ENCODE peak calls at places on chromosomes 11 and 22, in nine cellular contexts. One of them, this sample, is unnamed. For H3K4me1, the result is how much of the 10 kb centered on the place peaks cover.

GRCh38 chr22:37906364-37907008 is 389 bp downstream of the MICALL1 start:
- DNase-seq in esophagus muscularis mucosa: no peak
- DNase-seq in Peyer's patch: peak
- DNase-seq in IMR-90: no peak
- DNase-seq in tibial nerve: no peak
- DNase-seq in HepG2: no peak
- DNase-seq in adrenal gland: no peak
- DNase-seq in ovary: peak
- DNase-seq in breast epithelium: no peak
- DNase-seq in this sample: no peak

GRCh38 chr11:36363361-36364272 is 67.5 kb downstream of the PRR5L start:
- DNase-seq in esophagus muscularis mucosa: peak
- DNase-seq in Peyer's patch: peak
- DNase-seq in IMR-90: no peak
- DNase-seq in tibial nerve: no peak
- DNase-seq in HepG2: no peak
- DNase-seq in adrenal gland: no peak
- DNase-seq in ovary: no peak
- DNase-seq in breast epithelium: no peak
- DNase-seq in this sample: no peak

GRCh38 chr11:4610258-4610935 is 2.4 kb upstream of the TRIM68 start:
- DNase-seq in esophagus muscularis mucosa: no peak
- DNase-seq in Peyer's patch: no peak
- DNase-seq in IMR-90: peak
- DNase-seq in tibial nerve: no peak
- DNase-seq in HepG2: no peak
- DNase-seq in adrenal gland: no peak
- DNase-seq in ovary: no peak
- DNase-seq in breast epithelium: no peak
- DNase-seq in this sample: no peak

GRCh38 chr11:130874396-130874795 is 41.9 kb downstream of the SNX19 start:
- DNase-seq in esophagus muscularis mucosa: no peak
- DNase-seq in Peyer's patch: no peak
- DNase-seq in IMR-90: peak
- DNase-seq in tibial nerve: no peak
- DNase-seq in HepG2: no peak
- DNase-seq in adrenal gland: no peak
- DNase-seq in ovary: no peak
- DNase-seq in breast epithelium: no peak
- DNase-seq in this sample: no peak

GRCh38 chr11:11857769-11858168 is 16.0 kb downstream of the USP47 start:
- DNase-seq in esophagus muscularis mucosa: no peak
- DNase-seq in Peyer's patch: no peak
- DNase-seq in IMR-90: no peak
- DNase-seq in tibial nerve: no peak
- DNase-seq in HepG2: peak
- DNase-seq in adrenal gland: no peak
- DNase-seq in ovary: no peak
- DNase-seq in breast epithelium: no peak
- DNase-seq in this sample: no peak

GRCh38 chr11:36425593-36426206 is 84.4 kb downstream of the TRAF6 start:
- DNase-seq in esophagus muscularis mucosa: no peak
- DNase-seq in Peyer's patch: no peak
- DNase-seq in IMR-90: peak
- DNase-seq in tibial nerve: no peak
- DNase-seq in HepG2: no peak
- DNase-seq in adrenal gland: no peak
- DNase-seq in ovary: no peak
- DNase-seq in breast epithelium: no peak
- DNase-seq in this sample: no peak

GRCh38 chr11:103867481-103867880 is 169.0 kb upstream of the DDI1 start:
- DNase-seq in esophagus muscularis mucosa: no peak
- DNase-seq in Peyer's patch: no peak
- DNase-seq in IMR-90: no peak
- DNase-seq in tibial nerve: no peak
- DNase-seq in HepG2: no peak
- DNase-seq in adrenal gland: no peak
- DNase-seq in ovary: no peak
- DNase-seq in breast epithelium: no peak
- DNase-seq in this sample: no peak

GRCh38 chr11:15212876-15213275 is 98.2 kb downstream of the INSC start:
- DNase-seq in esophagus muscularis mucosa: no peak
- DNase-seq in Peyer's patch: no peak
- DNase-seq in IMR-90: no peak
- DNase-seq in tibial nerve: no peak
- DNase-seq in HepG2: no peak
- DNase-seq in adrenal gland: no peak
- DNase-seq in ovary: no peak
- DNase-seq in breast epithelium: no peak
- DNase-seq in this sample: no peak

GRCh38 chr11:1101318-1102089 is 26.8 kb downstream of the MUC2 start:
- DNase-seq in esophagus muscularis mucosa: no peak
- DNase-seq in Peyer's patch: no peak
- DNase-seq in IMR-90: no peak
- DNase-seq in tibial nerve: no peak
- DNase-seq in HepG2: no peak
- DNase-seq in adrenal gland: no peak
- DNase-seq in ovary: no peak
- DNase-seq in breast epithelium: no peak
- DNase-seq in this sample: no peak

GRCh38 chr11:1102996-1103395 is 28.3 kb downstream of the MUC2 start:
- DNase-seq in esophagus muscularis mucosa: no peak
- DNase-seq in Peyer's patch: no peak
- DNase-seq in IMR-90: no peak
- DNase-seq in tibial nerve: no peak
- DNase-seq in HepG2: no peak
- DNase-seq in adrenal gland: no peak
- DNase-seq in ovary: no peak
- DNase-seq in breast epithelium: no peak
- DNase-seq in this sample: no peak

GRCh38 chr11:1100417-1101245 is 26.0 kb downstream of the MUC2 start:
- DNase-seq in esophagus muscularis mucosa: no peak
- DNase-seq in Peyer's patch: no peak
- DNase-seq in IMR-90: no peak
- DNase-seq in tibial nerve: no peak
- DNase-seq in HepG2: no peak
- DNase-seq in adrenal gland: no peak
- DNase-seq in ovary: no peak
- DNase-seq in breast epithelium: no peak
- DNase-seq in this sample: no peak

GRCh38 chr11:1102221-1102971 is 27.7 kb downstream of the MUC2 start:
- DNase-seq in esophagus muscularis mucosa: no peak
- DNase-seq in Peyer's patch: no peak
- DNase-seq in IMR-90: no peak
- DNase-seq in tibial nerve: no peak
- DNase-seq in HepG2: no peak
- DNase-seq in adrenal gland: no peak
- DNase-seq in ovary: no peak
- DNase-seq in breast epithelium: no peak
- DNase-seq in this sample: no peak

DNA sequence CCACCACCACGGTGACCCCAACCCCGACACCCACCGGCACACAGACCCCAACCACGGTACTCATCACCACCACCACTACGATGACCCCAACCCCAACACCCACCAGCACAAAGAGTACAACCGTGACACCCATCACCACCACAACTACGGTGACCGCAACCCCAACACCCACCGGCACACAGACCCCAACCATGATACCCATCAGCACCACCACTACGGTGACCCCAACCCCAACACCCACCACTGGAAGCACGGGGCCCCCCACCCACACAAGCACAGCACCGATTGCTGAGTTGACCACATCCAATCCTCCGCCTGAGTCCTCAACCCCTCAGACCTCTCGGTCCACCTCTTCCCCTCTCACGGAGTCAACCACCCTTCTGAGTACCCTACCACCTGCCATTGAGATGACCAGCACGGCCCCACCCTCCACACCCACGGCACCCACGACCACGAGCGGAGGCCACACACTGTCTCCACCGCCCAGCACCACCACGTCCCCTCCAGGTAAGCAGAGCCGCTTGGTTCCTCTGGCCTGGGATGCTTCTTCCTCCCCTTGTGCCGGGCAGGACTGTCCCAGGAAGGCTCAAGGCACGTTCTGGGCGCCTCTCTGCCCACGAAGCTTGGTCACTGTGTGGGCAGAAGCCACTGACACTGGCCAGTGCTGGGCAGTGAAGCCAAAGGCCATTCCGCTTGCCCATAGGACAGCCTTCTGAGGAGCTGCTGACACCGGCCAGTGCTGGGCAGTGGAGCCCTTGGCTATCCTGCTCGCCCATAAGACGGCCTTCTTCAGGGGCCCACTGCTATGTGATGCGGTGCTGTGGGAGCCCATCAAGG is 25.1 kb downstream of the MUC2 start:
- DNase-seq in esophagus muscularis mucosa: no peak
- DNase-seq in Peyer's patch: no peak
- DNase-seq in IMR-90: no peak
- DNase-seq in tibial nerve: no peak
- DNase-seq in HepG2: no peak
- DNase-seq in adrenal gland: no peak
- DNase-seq in ovary: no peak
- DNase-seq in breast epithelium: no peak
- DNase-seq in this sample: no peak
- TF ChIP-seq POLR2A in esophagus muscularis mucosa: no peak
- TF ChIP-seq POLR2A in Peyer's patch: no peak
- TF ChIP-seq POLR2A in IMR-90: no peak
- TF ChIP-seq POLR2A in tibial nerve: no peak
- TF ChIP-seq POLR2A in HepG2: no peak
- TF ChIP-seq POLR2A in adrenal gland: no peak
- TF ChIP-seq POLR2A in ovary: no peak
- TF ChIP-seq POLR2A in breast epithelium: no peak
- TF ChIP-seq POLR2A in this sample: no peak

GRCh38 chr11:9733212-9733611 is 69.3 kb downstream of the SWAP70 start:
- DNase-seq in esophagus muscularis mucosa: no peak
- DNase-seq in Peyer's patch: no peak
- DNase-seq in IMR-90: no peak
- DNase-seq in tibial nerve: no peak
- DNase-seq in HepG2: no peak
- DNase-seq in adrenal gland: no peak
- DNase-seq in ovary: no peak
- DNase-seq in breast epithelium: no peak
- DNase-seq in this sample: no peak

GRCh38 chr11:9728058-9728457 is 64.2 kb downstream of the SWAP70 start:
- DNase-seq in esophagus muscularis mucosa: no peak
- DNase-seq in Peyer's patch: no peak
- DNase-seq in IMR-90: no peak
- DNase-seq in tibial nerve: no peak
- DNase-seq in HepG2: no peak
- DNase-seq in adrenal gland: no peak
- DNase-seq in ovary: no peak
- DNase-seq in breast epithelium: no peak
- DNase-seq in this sample: no peak

GRCh38 chr11:9732453-9732852 is 68.6 kb downstream of the SWAP70 start:
- DNase-seq in esophagus muscularis mucosa: no peak
- DNase-seq in Peyer's patch: no peak
- DNase-seq in IMR-90: no peak
- DNase-seq in tibial nerve: no peak
- DNase-seq in HepG2: no peak
- DNase-seq in adrenal gland: no peak
- DNase-seq in ovary: no peak
- DNase-seq in breast epithelium: no peak
- DNase-seq in this sample: no peak

GRCh38 chr11:9735236-9735635 is 71.4 kb downstream of the SWAP70 start:
- DNase-seq in esophagus muscularis mucosa: no peak
- DNase-seq in Peyer's patch: no peak
- DNase-seq in IMR-90: no peak
- DNase-seq in tibial nerve: no peak
- DNase-seq in HepG2: no peak
- DNase-seq in adrenal gland: no peak
- DNase-seq in ovary: no peak
- DNase-seq in breast epithelium: no peak
- DNase-seq in this sample: no peak

DNA sequence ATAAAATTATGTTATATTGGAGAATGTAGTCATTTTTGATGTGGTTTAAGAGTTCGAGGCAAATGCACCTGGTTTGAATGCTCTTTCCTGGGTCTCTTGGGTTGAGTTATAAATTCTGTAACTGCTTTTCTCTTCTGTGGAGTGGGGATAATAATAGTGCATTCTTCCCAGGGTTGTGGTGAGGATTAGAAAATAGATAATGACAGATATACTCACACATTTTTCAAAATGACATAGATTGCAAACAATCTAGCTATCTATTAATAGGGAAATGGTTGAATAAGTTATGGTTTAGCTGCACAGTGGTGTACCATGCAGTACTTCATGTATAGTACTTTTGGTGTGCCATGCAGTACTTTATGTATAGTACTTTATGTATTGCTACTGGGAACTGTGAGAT is 67.4 kb downstream of the SWAP70 start:
- DNase-seq in esophagus muscularis mucosa: no peak
- DNase-seq in Peyer's patch: no peak
- DNase-seq in IMR-90: no peak
- DNase-seq in tibial nerve: no peak
- DNase-seq in HepG2: no peak
- DNase-seq in adrenal gland: no peak
- DNase-seq in ovary: no peak
- DNase-seq in breast epithelium: no peak
- DNase-seq in this sample: no peak
- H3K4me1 ChIP-seq in esophagus muscularis mucosa: under half
- H3K4me1 ChIP-seq in Peyer's patch: under half
- H3K4me1 ChIP-seq in IMR-90: under half
- H3K4me1 ChIP-seq in tibial nerve: under half
- H3K4me1 ChIP-seq in HepG2: under half
- H3K4me1 ChIP-seq in adrenal gland: under half
- H3K4me1 ChIP-seq in ovary: under half
- H3K4me1 ChIP-seq in breast epithelium: under half
- H3K4me1 ChIP-seq in this sample: under half

DNA sequence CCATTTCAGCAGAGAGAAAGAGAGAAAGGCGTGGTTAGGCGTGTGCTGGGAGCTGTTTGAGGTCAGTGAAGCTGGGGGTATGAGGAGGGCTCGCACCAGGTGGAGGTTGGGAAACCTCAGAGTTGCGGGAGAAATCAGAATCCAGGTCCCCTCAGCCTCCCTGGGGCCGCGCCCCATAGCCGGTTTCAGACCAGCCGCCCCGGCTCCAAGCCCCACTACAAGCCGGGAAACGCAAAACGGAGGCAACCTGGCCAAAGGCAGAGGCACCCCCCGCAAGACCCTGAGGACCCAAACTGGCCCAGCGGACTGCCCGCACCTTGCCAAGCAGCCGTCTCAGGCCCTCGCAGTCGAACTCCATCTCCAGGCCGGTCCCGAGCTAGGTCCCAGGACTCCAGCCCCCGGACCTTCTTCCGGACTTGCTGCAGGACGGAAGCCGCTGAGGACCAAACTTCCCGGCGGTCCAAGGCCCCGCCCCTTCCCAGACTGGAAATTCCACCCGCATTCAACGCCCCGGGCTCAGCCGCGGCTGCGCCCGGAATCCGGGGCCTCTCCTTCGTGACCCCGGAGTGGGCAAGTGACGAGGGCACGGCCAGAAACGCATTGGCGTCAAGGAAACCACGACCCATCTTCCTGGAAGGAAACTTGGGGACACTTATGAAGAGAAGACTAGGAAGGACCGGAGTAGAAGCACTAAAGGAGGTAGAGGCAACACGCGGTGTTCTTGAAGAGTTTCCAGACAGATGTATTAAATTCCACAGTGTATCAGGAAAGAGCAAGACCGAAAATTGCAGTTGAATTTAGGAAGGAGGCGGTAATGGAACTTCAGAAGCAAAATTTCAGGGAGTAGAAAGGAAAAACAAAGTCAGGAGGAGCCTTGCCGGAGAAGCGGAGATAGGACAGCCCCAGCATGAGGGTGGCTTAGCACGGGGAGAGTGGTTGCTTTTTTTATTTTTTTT is at the start of gene UEVLD:
- DNase-seq in esophagus muscularis mucosa: peak
- DNase-seq in Peyer's patch: peak
- DNase-seq in IMR-90: peak
- DNase-seq in tibial nerve: peak
- DNase-seq in HepG2: peak
- DNase-seq in adrenal gland: peak
- DNase-seq in ovary: peak
- DNase-seq in breast epithelium: peak
- DNase-seq in this sample: peak
- TF ChIP-seq POLR2A in esophagus muscularis mucosa: peak
- TF ChIP-seq POLR2A in Peyer's patch: peak
- TF ChIP-seq POLR2A in IMR-90: peak
- TF ChIP-seq POLR2A in tibial nerve: no peak
- TF ChIP-seq POLR2A in HepG2: peak
- TF ChIP-seq POLR2A in adrenal gland: peak
- TF ChIP-seq POLR2A in ovary: peak
- TF ChIP-seq POLR2A in breast epithelium: peak
- TF ChIP-seq POLR2A in this sample: no peak

GRCh38 chr11:120230433-120231071 is 9.4 kb upstream of the POU2F3 start:
- DNase-seq in esophagus muscularis mucosa: no peak
- DNase-seq in Peyer's patch: no peak
- DNase-seq in IMR-90: no peak
- DNase-seq in tibial nerve: no peak
- DNase-seq in HepG2: no peak
- DNase-seq in adrenal gland: no peak
- DNase-seq in ovary: no peak
- DNase-seq in breast epithelium: no peak
- DNase-seq in this sample: no peak
- H3K4me1 ChIP-seq in esophagus muscularis mucosa: under half
- H3K4me1 ChIP-seq in Peyer's patch: under half
- H3K4me1 ChIP-seq in IMR-90: under half
- H3K4me1 ChIP-seq in tibial nerve: under half
- H3K4me1 ChIP-seq in HepG2: under half
- H3K4me1 ChIP-seq in adrenal gland: under half
- H3K4me1 ChIP-seq in ovary: under half
- H3K4me1 ChIP-seq in breast epithelium: under half
- H3K4me1 ChIP-seq in this sample: under half